ENCODE peak calls at places on chromosomes 1 and 21, in seven cellular contexts. One of them, this sample, is unnamed.

GRCh38 chr1:245700631-245701030 is 545.8 kb downstream of the KIF26B start:
- DNase-seq in H1: no peak
- DNase-seq in SK-N-SH: no peak
- DNase-seq in HCT116: no peak
- DNase-seq in K562: no peak
- DNase-seq in HepG2: no peak
- DNase-seq in GM12878: no peak
- DNase-seq in this sample: no peak

GRCh38 chr1:211900411-211900810 is 69.8 kb upstream of the LPGAT1 start:
- DNase-seq in H1: no peak
- DNase-seq in SK-N-SH: no peak
- DNase-seq in HCT116: no peak
- DNase-seq in K562: no peak
- DNase-seq in HepG2: no peak
- DNase-seq in GM12878: no peak
- DNase-seq in this sample: no peak

GRCh38 chr1:21344750-21345443 is 54.6 kb upstream of the ECE1 start:
- DNase-seq in H1: peak; percentile 65
- DNase-seq in SK-N-SH: peak; percentile 60
- DNase-seq in HCT116: no peak
- DNase-seq in K562: peak; percentile 41
- DNase-seq in HepG2: no peak
- DNase-seq in GM12878: no peak
- DNase-seq in this sample: no peak

GRCh38 chr1:12618661-12619395 is 818 bp upstream of the DHRS3 start:
- DNase-seq in H1: peak; percentile 72
- DNase-seq in SK-N-SH: peak; percentile 43
- DNase-seq in HCT116: peak; percentile 78
- DNase-seq in K562: peak; percentile 88
- DNase-seq in HepG2: peak; percentile 97
- DNase-seq in GM12878: no peak
- DNase-seq in this sample: peak; percentile 83

GRCh38 chr1:214349781-214350180 is 68.8 kb downstream of the SMYD2 start:
- DNase-seq in H1: no peak
- DNase-seq in SK-N-SH: no peak
- DNase-seq in HCT116: no peak
- DNase-seq in K562: no peak
- DNase-seq in HepG2: no peak
- DNase-seq in GM12878: no peak
- DNase-seq in this sample: no peak

GRCh38 chr21:38244885-38245869 is 11.6 kb upstream of the KCNJ15 start:
- DNase-seq in H1: no peak
- DNase-seq in SK-N-SH: no peak
- DNase-seq in HCT116: no peak
- DNase-seq in K562: no peak
- DNase-seq in HepG2: no peak
- DNase-seq in GM12878: peak; percentile 59
- DNase-seq in this sample: peak; percentile 33

GRCh38 chr1:97160796-97161195 is 439.2 kb downstream of the PTBP2 start:
- DNase-seq in H1: no peak
- DNase-seq in SK-N-SH: no peak
- DNase-seq in HCT116: no peak
- DNase-seq in K562: no peak
- DNase-seq in HepG2: no peak
- DNase-seq in GM12878: no peak
- DNase-seq in this sample: peak; percentile 20

GRCh38 chr1:86487131-86487804 is 18.5 kb downstream of the CLCA1 start:
- DNase-seq in H1: no peak
- DNase-seq in SK-N-SH: no peak
- DNase-seq in HCT116: no peak
- DNase-seq in K562: no peak
- DNase-seq in HepG2: no peak
- DNase-seq in GM12878: no peak
- DNase-seq in this sample: no peak

GRCh38 chr1:199948587-199949280 is 78.8 kb upstream of the NR5A2 start:
- DNase-seq in H1: no peak
- DNase-seq in SK-N-SH: no peak
- DNase-seq in HCT116: peak; percentile 39
- DNase-seq in K562: peak; percentile 15
- DNase-seq in HepG2: no peak
- DNase-seq in GM12878: no peak
- DNase-seq in this sample: peak; percentile 31

GRCh38 chr21:28068455-28069358 is 924.0 kb downstream of the LTN1 start:
- DNase-seq in H1: no peak
- DNase-seq in SK-N-SH: no peak
- DNase-seq in HCT116: no peak
- DNase-seq in K562: no peak
- DNase-seq in HepG2: no peak
- DNase-seq in GM12878: no peak
- DNase-seq in this sample: no peak

GRCh38 chr1:164560076-164560475 is 1.1 kb downstream of the PBX1 start:
- DNase-seq in H1: no peak
- DNase-seq in SK-N-SH: no peak
- DNase-seq in HCT116: no peak
- DNase-seq in K562: no peak
- DNase-seq in HepG2: no peak
- DNase-seq in GM12878: no peak
- DNase-seq in this sample: peak; percentile 53

GRCh38 chr1:64175639-64176038 is 27.8 kb upstream of the UBE2U start:
- DNase-seq in H1: no peak
- DNase-seq in SK-N-SH: no peak
- DNase-seq in HCT116: no peak
- DNase-seq in K562: no peak
- DNase-seq in HepG2: no peak
- DNase-seq in GM12878: no peak
- DNase-seq in this sample: no peak

GRCh38 chr1:34101151-34101550 is 63.9 kb downstream of the CSMD2 start:
- DNase-seq in H1: no peak
- DNase-seq in SK-N-SH: no peak
- DNase-seq in HCT116: no peak
- DNase-seq in K562: no peak
- DNase-seq in HepG2: no peak
- DNase-seq in GM12878: no peak
- DNase-seq in this sample: no peak

GRCh38 chr1:145885738-145886287 is at the start of gene ANKRD35:
- DNase-seq in H1: peak; percentile 90
- DNase-seq in SK-N-SH: peak; percentile 95
- DNase-seq in HCT116: peak; percentile 22
- DNase-seq in K562: peak; percentile 92
- DNase-seq in HepG2: peak; percentile 63
- DNase-seq in GM12878: no peak
- DNase-seq in this sample: peak; percentile 80

GRCh38 chr1:205319081-205320018 is 2.2 kb downstream of the NUAK2 start:
- DNase-seq in H1: no peak
- DNase-seq in SK-N-SH: no peak
- DNase-seq in HCT116: no peak
- DNase-seq in K562: no peak
- DNase-seq in HepG2: peak; percentile 88
- DNase-seq in GM12878: no peak
- DNase-seq in this sample: peak; percentile 57

GRCh38 chr1:206427296-206427695 is 43.0 kb upstream of the IKBKE start:
- DNase-seq in H1: no peak
- DNase-seq in SK-N-SH: no peak
- DNase-seq in HCT116: no peak
- DNase-seq in K562: no peak
- DNase-seq in HepG2: no peak
- DNase-seq in GM12878: no peak
- DNase-seq in this sample: no peak

GRCh38 chr1:226029093-226029496 is 30.0 kb upstream of the SDE2 start:
- DNase-seq in H1: no peak
- DNase-seq in SK-N-SH: no peak
- DNase-seq in HCT116: no peak
- DNase-seq in K562: no peak
- DNase-seq in HepG2: peak; percentile 63
- DNase-seq in GM12878: peak; percentile 59
- DNase-seq in this sample: no peak

GRCh38 chr1:19676438-19676922 is 11.8 kb downstream of the HTR6 start:
- DNase-seq in H1: peak; percentile 82
- DNase-seq in SK-N-SH: no peak
- DNase-seq in HCT116: no peak
- DNase-seq in K562: peak; percentile 84
- DNase-seq in HepG2: peak; percentile 38
- DNase-seq in GM12878: no peak
- DNase-seq in this sample: peak; percentile 37

GRCh38 chr1:157089789-157090188 is 9.8 kb downstream of the ETV3L start:
- DNase-seq in H1: no peak
- DNase-seq in SK-N-SH: no peak
- DNase-seq in HCT116: no peak
- DNase-seq in K562: no peak
- DNase-seq in HepG2: no peak
- DNase-seq in GM12878: no peak
- DNase-seq in this sample: no peak

GRCh38 chr1:58397187-58397820 is 149.2 kb downstream of the OMA1 start:
- DNase-seq in H1: no peak
- DNase-seq in SK-N-SH: no peak
- DNase-seq in HCT116: no peak
- DNase-seq in K562: no peak
- DNase-seq in HepG2: peak; percentile 12
- DNase-seq in GM12878: no peak
- DNase-seq in this sample: no peak

GRCh38 chr21:35142036-35142825 is 93.1 kb upstream of the RUNX1 start:
- DNase-seq in H1: no peak
- DNase-seq in SK-N-SH: no peak
- DNase-seq in HCT116: no peak
- DNase-seq in K562: no peak
- DNase-seq in HepG2: no peak
- DNase-seq in GM12878: no peak
- DNase-seq in this sample: no peak

DNA sequence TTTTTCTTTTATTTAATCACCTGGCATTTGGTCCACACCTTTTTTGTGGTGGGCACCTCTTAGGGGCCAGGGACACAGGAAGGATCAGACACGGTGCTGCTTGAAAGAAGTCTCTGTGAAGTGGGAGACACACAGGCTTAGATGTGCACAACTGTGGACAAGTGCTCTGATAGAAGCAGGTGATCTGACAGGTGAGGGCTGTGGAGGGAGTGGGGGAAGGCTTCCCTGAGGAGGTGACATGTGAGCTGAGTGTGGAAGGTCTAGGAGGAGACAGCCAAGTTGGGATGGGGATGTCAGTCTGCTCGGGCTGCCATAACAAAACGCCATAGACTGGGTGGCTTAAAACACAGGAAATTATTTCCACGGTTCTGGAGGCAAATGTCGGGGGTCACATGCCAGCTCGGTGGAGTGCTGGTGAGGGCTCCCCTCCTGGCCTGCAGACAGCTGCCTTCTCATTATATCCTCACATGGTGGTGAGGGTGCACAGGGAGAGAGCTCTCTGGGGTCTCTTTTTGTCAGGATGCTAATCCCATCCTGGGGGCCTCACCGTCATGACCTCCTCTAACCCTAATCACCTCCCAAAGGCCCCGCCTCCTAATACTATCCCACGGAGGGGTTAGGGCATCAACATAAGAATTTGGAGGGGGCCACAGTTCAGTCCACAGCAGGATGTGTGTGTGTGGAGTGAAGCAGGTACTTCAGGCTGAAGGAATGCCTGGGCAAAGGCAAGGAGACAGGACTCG is 5.2 kb upstream of the KIAA1614 start:
- DNase-seq in H1: peak; percentile 39
- DNase-seq in SK-N-SH: peak; percentile 7
- DNase-seq in HCT116: no peak
- DNase-seq in K562: no peak
- DNase-seq in HepG2: no peak
- DNase-seq in GM12878: no peak
- DNase-seq in this sample: no peak
- H3K9ac ChIP-seq in H1: no peak overlapping the region
- H3K9ac ChIP-seq in SK-N-SH: no peak overlapping the region
- H3K9ac ChIP-seq in HCT116: no peak overlapping the region
- H3K9ac ChIP-seq in K562: peak overlapping the region; percentile 55
- H3K9ac ChIP-seq in HepG2: no peak overlapping the region
- H3K9ac ChIP-seq in GM12878: no peak overlapping the region
- H3K9ac ChIP-seq in this sample: no peak overlapping the region

DNA sequence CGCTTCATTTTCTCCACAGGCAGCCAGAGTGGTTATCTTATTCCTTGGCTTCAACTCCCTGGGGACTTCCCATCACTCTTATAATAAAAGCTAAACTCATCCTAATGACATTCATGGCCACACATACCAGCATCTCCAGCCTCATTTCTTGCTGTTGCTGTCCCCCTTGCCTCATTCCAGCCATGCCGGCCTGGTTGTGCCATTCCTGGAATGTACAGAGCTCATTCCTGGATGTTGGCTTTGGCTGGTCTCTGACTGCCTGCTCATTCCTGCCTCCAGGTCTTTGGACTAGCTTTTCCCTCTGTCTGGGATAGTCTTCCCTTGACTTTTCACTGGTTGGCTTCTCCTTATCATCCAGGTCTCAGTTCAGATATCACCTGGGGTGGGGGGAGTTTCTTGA is 2.4 kb upstream of the PEF1 start:
- DNase-seq in H1: no peak
- DNase-seq in SK-N-SH: no peak
- DNase-seq in HCT116: no peak
- DNase-seq in K562: no peak
- DNase-seq in HepG2: peak; percentile 44
- DNase-seq in GM12878: no peak
- DNase-seq in this sample: no peak
- TF ChIP-seq POLR2AphosphoS5 in H1: no peak
- TF ChIP-seq POLR2AphosphoS5 in SK-N-SH: no peak
- TF ChIP-seq POLR2AphosphoS5 in HCT116: no peak
- TF ChIP-seq POLR2AphosphoS5 in K562: no peak
- TF ChIP-seq POLR2AphosphoS5 in HepG2: no peak
- TF ChIP-seq POLR2AphosphoS5 in GM12878: no peak
- TF ChIP-seq POLR2AphosphoS5 in this sample: no peak

GRCh38 chr21:37071561-37072238 is 1.2 kb downstream of the PIGP start:
- DNase-seq in H1: no peak
- DNase-seq in SK-N-SH: peak; percentile 34
- DNase-seq in HCT116: no peak
- DNase-seq in K562: peak; percentile 26
- DNase-seq in HepG2: no peak
- DNase-seq in GM12878: no peak
- DNase-seq in this sample: peak; percentile 69
- H2AFZ ChIP-seq in H1: peak overlapping the region; percentile 86
- H2AFZ ChIP-seq in SK-N-SH: peak overlapping the region; percentile 91
- H2AFZ ChIP-seq in HCT116: peak overlapping the region; percentile 47
- H2AFZ ChIP-seq in K562: peak overlapping the region; percentile 86
- H2AFZ ChIP-seq in HepG2: no peak overlapping the region
- H2AFZ ChIP-seq in GM12878: peak overlapping the region; percentile 78
- H2AFZ ChIP-seq in this sample: peak overlapping the region; percentile 72

GRCh38 chr1:112721966-112722524 is 6.9 kb upstream of the PPM1J start:
- DNase-seq in H1: no peak
- DNase-seq in SK-N-SH: no peak
- DNase-seq in HCT116: no peak
- DNase-seq in K562: no peak
- DNase-seq in HepG2: no peak
- DNase-seq in GM12878: no peak
- DNase-seq in this sample: no peak
- H3K9ac ChIP-seq in H1: no peak overlapping the region
- H3K9ac ChIP-seq in SK-N-SH: no peak overlapping the region
- H3K9ac ChIP-seq in HCT116: no peak overlapping the region
- H3K9ac ChIP-seq in K562: no peak overlapping the region
- H3K9ac ChIP-seq in HepG2: no peak overlapping the region
- H3K9ac ChIP-seq in GM12878: no peak overlapping the region
- H3K9ac ChIP-seq in this sample: no peak overlapping the region

DNA sequence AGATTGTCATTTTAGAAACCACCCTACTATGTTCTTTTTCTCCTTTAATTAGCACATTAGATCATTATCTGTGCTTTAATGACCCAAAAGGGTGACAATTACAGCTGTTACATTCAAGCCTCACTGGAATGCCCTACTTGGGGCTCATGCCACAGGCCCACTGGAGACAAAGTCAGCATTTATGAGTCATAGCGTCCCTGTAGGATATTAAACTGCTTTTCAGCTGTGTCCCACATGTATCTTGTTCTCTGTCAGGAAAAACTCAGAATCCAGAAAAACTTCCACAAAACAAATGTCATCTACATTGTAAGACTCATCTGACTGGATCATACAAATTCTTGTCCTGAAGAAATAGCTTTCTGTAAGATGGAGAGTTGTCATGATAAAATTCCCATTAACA is 804.4 kb upstream of the CXADR start:
- DNase-seq in H1: no peak
- DNase-seq in SK-N-SH: no peak
- DNase-seq in HCT116: no peak
- DNase-seq in K562: no peak
- DNase-seq in HepG2: no peak
- DNase-seq in GM12878: no peak
- DNase-seq in this sample: peak; percentile 7
- TF ChIP-seq POLR2AphosphoS5 in H1: no peak
- TF ChIP-seq POLR2AphosphoS5 in SK-N-SH: no peak
- TF ChIP-seq POLR2AphosphoS5 in HCT116: no peak
- TF ChIP-seq POLR2AphosphoS5 in K562: no peak
- TF ChIP-seq POLR2AphosphoS5 in HepG2: no peak
- TF ChIP-seq POLR2AphosphoS5 in GM12878: no peak
- TF ChIP-seq POLR2AphosphoS5 in this sample: no peak